ENCODE peak calls at places on chromosomes 3 and 15, in four cellular contexts. One of them, this sample, is unnamed.

GRCh38 chr15:94470492-94470891 is 239.1 kb downstream of the MCTP2 start:
- DNase-seq in H1: no peak
- DNase-seq in GM12878: no peak
- DNase-seq in K562: no peak
- DNase-seq in this sample: no peak

GRCh38 chr3:14300721-14301377 is 101.6 kb upstream of the SLC6A6 start:
- DNase-seq in GM12878: no peak
- DNase-seq in K562: no peak
- DNase-seq in H1: no peak
- DNase-seq in this sample: no peak

GRCh38 chr3:100402150-100402706 is 889 bp downstream of the LNP1 start:
- DNase-seq in K562: no peak
- DNase-seq in H1: no peak
- DNase-seq in GM12878: no peak
- DNase-seq in this sample: no peak

GRCh38 chr3:118400886-118401285 is 633.8 kb downstream of the IGSF11 start:
- DNase-seq in H1: no peak
- DNase-seq in K562: no peak
- DNase-seq in GM12878: no peak
- DNase-seq in this sample: no peak

GRCh38 chr15:93026359-93026758 is 62.7 kb downstream of the RGMA start:
- DNase-seq in GM12878: no peak
- DNase-seq in K562: no peak
- DNase-seq in H1: no peak
- DNase-seq in this sample: no peak

GRCh38 chr15:37125143-37125542 is 24.8 kb upstream of the MEIS2 start:
- DNase-seq in GM12878: no peak
- DNase-seq in K562: no peak
- DNase-seq in H1: no peak
- DNase-seq in this sample: no peak

GRCh38 chr15:55694652-55695150 is 48.3 kb downstream of the PRTG start:
- DNase-seq in K562: no peak
- DNase-seq in GM12878: peak
- DNase-seq in H1: no peak
- DNase-seq in this sample: no peak

GRCh38 chr15:40762919-40763800 is 708 bp upstream of the GCHFR start:
- DNase-seq in H1: no peak
- DNase-seq in GM12878: no peak
- DNase-seq in K562: peak
- DNase-seq in this sample: no peak

GRCh38 chr15:45023659-45024320 is 795 bp downstream of the SORD start:
- DNase-seq in GM12878: no peak
- DNase-seq in H1: no peak
- DNase-seq in K562: peak
- DNase-seq in this sample: no peak

GRCh38 chr3:182618981-182619591 is 174.2 kb upstream of the ATP11B start:
- DNase-seq in GM12878: no peak
- DNase-seq in H1: no peak
- DNase-seq in K562: no peak
- DNase-seq in this sample: peak

GRCh38 chr3:46168583-46168982 is 39.5 kb downstream of the CCR1 start:
- DNase-seq in H1: no peak
- DNase-seq in GM12878: no peak
- DNase-seq in K562: no peak
- DNase-seq in this sample: no peak

GRCh38 chr3:14319654-14320182 is 82.7 kb upstream of the SLC6A6 start:
- DNase-seq in K562: peak
- DNase-seq in H1: peak
- DNase-seq in GM12878: peak
- DNase-seq in this sample: peak

GRCh38 chr3:196232154-196232881 is 16.0 kb downstream of the SLC51A start:
- DNase-seq in H1: no peak
- DNase-seq in K562: no peak
- DNase-seq in GM12878: no peak
- DNase-seq in this sample: no peak

GRCh38 chr3:157921767-157922166 is 184.5 kb downstream of the SHOX2 start:
- DNase-seq in GM12878: no peak
- DNase-seq in K562: no peak
- DNase-seq in H1: no peak
- DNase-seq in this sample: no peak

GRCh38 chr3:135513106-135514063 is 452.1 kb upstream of the PPP2R3A start:
- DNase-seq in H1: peak
- DNase-seq in GM12878: no peak
- DNase-seq in K562: peak
- DNase-seq in this sample: peak

GRCh38 chr15:69666441-69666882 is 213.8 kb downstream of the RPLP1 start:
- DNase-seq in H1: no peak
- DNase-seq in K562: no peak
- DNase-seq in GM12878: no peak
- DNase-seq in this sample: no peak

GRCh38 chr3:79560698-79561097 is 207.1 kb downstream of the ROBO1 start:
- DNase-seq in K562: no peak
- DNase-seq in H1: no peak
- DNase-seq in GM12878: no peak
- DNase-seq in this sample: no peak

DNA sequence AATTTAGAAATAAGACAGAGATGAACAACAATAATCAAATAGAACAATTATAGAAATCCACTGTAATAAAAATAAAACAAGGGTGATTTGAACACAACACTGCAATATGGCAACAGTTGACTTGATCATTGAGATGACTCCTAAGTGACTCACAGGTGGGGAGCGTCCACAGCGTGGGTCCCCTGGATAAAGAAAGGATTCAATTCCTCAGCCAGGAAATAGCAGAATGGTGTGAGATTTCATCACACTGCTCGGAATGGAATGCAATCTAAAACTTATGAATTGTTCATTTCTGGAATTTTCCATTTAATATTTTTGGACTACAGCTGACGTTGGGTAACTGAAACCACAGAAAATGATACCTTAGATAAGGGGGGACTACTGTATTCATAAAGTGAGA is 82.0 kb downstream of the CNTN3 start:
- DNase-seq in GM12878: no peak
- DNase-seq in H1: no peak
- DNase-seq in K562: no peak
- DNase-seq in this sample: no peak
- TF ChIP-seq EGR1 in GM12878: no peak
- TF ChIP-seq EGR1 in H1: no peak
- TF ChIP-seq EGR1 in K562: no peak
- TF ChIP-seq EGR1 in this sample: no peak

GRCh38 chr3:15754047-15754446 is 43.7 kb downstream of the ANKRD28 start:
- DNase-seq in H1: no peak
- DNase-seq in GM12878: no peak
- DNase-seq in K562: no peak
- DNase-seq in this sample: no peak
- TF ChIP-seq EGR1 in H1: no peak
- TF ChIP-seq EGR1 in GM12878: no peak
- TF ChIP-seq EGR1 in K562: no peak
- TF ChIP-seq EGR1 in this sample: no peak

DNA sequence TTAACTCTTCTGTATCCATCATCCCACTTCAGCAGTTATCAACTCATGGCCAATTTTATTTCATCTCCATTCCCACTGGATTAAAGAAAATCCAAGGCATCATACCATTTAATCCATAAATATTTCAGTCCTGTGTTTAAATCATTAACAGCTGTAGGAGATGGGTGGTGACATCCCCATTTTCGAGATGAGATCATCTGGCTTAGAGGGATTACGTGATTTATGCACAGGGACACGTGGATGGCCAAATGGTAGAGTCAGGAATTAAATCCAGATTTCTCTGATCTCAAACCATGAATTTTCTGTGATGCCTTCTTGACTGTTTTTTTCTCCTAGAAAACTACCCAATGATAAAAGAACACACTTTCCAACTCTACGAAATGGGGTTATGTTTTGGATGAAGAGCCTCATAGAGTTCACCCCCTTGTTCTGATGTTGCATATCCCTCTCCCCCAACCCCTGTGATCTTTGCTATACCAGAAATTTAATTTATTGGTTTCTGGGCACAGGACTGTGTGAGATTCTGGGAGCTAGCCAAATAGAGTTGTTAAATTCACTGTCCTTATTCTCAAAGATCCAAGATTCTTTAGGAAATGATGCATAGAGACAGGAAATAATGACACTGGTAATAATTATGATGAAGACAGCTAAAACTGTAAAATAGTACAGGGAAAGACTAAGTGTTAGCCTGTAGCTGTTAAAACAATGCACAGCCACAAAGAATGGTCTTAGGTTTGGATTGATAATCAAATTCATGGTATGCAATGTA is 7.4 kb downstream of the ZNF589 start:
- DNase-seq in H1: no peak
- DNase-seq in GM12878: no peak
- DNase-seq in K562: no peak
- DNase-seq in this sample: no peak
- TF ChIP-seq EGR1 in H1: no peak
- TF ChIP-seq EGR1 in GM12878: no peak
- TF ChIP-seq EGR1 in K562: no peak
- TF ChIP-seq EGR1 in this sample: no peak

GRCh38 chr15:39181901-39182300 is 399.0 kb upstream of the THBS1 start:
- DNase-seq in H1: no peak
- DNase-seq in K562: no peak
- DNase-seq in GM12878: no peak
- DNase-seq in this sample: no peak
- TF ChIP-seq EGR1 in H1: no peak
- TF ChIP-seq EGR1 in K562: no peak
- TF ChIP-seq EGR1 in GM12878: no peak
- TF ChIP-seq EGR1 in this sample: no peak

GRCh38 chr3:19077388-19077787 is 70.9 kb upstream of the KCNH8 start:
- DNase-seq in K562: no peak
- DNase-seq in GM12878: no peak
- DNase-seq in H1: no peak
- DNase-seq in this sample: no peak
- TF ChIP-seq EGR1 in K562: no peak
- TF ChIP-seq EGR1 in GM12878: no peak
- TF ChIP-seq EGR1 in H1: no peak
- TF ChIP-seq EGR1 in this sample: no peak

GRCh38 chr3:170868577-170869239 is 1.3 kb downstream of the RPL22L1 start:
- DNase-seq in GM12878: no peak
- DNase-seq in H1: no peak
- DNase-seq in K562: no peak
- DNase-seq in this sample: no peak

GRCh38 chr3:170865209-170866094 is 4.5 kb downstream of the RPL22L1 start:
- DNase-seq in GM12878: no peak
- DNase-seq in K562: peak
- DNase-seq in H1: no peak
- DNase-seq in this sample: no peak

GRCh38 chr3:170867552-170867951 is 2.4 kb downstream of the RPL22L1 start:
- DNase-seq in K562: no peak
- DNase-seq in GM12878: no peak
- DNase-seq in H1: no peak
- DNase-seq in this sample: no peak

GRCh38 chr3:170866499-170866898 is 3.5 kb downstream of the RPL22L1 start:
- DNase-seq in H1: no peak
- DNase-seq in GM12878: no peak
- DNase-seq in K562: no peak
- DNase-seq in this sample: no peak

DNA sequence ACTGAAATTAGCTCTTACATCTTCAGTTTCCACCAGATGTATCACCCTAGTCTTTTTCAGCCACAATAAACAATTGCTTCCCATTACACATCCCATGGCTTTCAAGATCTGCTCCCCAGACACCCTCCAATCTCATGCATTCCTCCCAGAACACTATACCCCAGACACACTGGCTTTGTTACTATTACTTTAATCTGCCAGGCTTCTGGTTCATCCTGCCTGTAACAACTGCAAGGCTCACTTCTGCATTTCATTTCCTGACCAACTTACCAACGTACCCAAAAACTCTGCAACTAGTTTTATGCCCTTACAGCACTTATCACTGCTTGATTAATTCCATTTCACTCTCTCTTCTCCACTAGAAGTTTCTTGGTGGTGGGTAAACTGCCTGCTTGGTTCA is 2.9 kb downstream of the RPL22L1 start:
- DNase-seq in K562: no peak
- DNase-seq in H1: no peak
- DNase-seq in GM12878: no peak
- DNase-seq in this sample: no peak
- TF ChIP-seq EGR1 in K562: no peak
- TF ChIP-seq EGR1 in H1: no peak
- TF ChIP-seq EGR1 in GM12878: no peak
- TF ChIP-seq EGR1 in this sample: no peak

GRCh38 chr3:11499144-11499543 is 144.6 kb downstream of the VGLL4 start:
- DNase-seq in K562: no peak
- DNase-seq in H1: no peak
- DNase-seq in GM12878: no peak
- DNase-seq in this sample: no peak

GRCh38 chr3:11498174-11498573 is 145.5 kb downstream of the VGLL4 start:
- DNase-seq in H1: no peak
- DNase-seq in K562: no peak
- DNase-seq in GM12878: no peak
- DNase-seq in this sample: no peak

GRCh38 chr3:11498646-11499045 is 145.1 kb downstream of the VGLL4 start:
- DNase-seq in GM12878: no peak
- DNase-seq in H1: no peak
- DNase-seq in K562: no peak
- DNase-seq in this sample: no peak

GRCh38 chr3:11494131-11494916 is 149.4 kb downstream of the VGLL4 start:
- DNase-seq in K562: no peak
- DNase-seq in H1: no peak
- DNase-seq in GM12878: no peak
- DNase-seq in this sample: no peak

DNA sequence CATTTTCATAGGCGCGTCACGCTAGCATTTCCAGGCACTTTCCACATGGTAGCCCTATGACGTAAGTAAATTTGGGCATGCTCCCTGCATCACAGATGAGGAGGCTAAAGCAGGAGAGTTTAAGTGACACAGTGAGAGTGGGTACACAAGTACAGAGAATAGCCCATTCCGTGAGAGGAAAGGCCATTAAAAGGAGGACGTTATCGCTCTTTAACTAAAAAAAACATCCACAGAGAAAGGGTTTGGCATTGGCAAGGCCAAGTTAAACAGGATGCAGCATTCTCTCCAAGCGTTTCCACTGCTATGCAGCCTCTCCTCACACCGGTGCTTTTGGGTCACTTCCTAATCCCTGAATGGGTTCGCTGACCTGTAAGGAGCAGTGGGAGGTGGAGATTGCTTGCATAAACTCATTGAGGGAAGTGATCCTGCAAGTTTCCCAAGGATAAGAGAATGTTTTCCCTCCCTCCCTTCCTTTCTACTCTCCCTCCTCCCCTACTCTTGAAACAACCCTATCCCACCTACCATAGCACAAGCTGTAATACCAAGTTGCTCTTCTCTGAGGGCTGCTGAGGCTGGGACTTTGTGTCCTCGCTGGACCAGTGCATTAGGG is 147.7 kb downstream of the VGLL4 start:
- DNase-seq in K562: no peak
- DNase-seq in GM12878: no peak
- DNase-seq in H1: no peak
- DNase-seq in this sample: no peak
- TF ChIP-seq EGR1 in K562: no peak
- TF ChIP-seq EGR1 in GM12878: no peak
- TF ChIP-seq EGR1 in H1: no peak
- TF ChIP-seq EGR1 in this sample: no peak

GRCh38 chr3:194386066-194386465 is 13.0 kb downstream of the GP5 start:
- DNase-seq in H1: no peak
- DNase-seq in GM12878: no peak
- DNase-seq in K562: no peak
- DNase-seq in this sample: no peak
- TF ChIP-seq EGR1 in H1: no peak
- TF ChIP-seq EGR1 in GM12878: no peak
- TF ChIP-seq EGR1 in K562: no peak
- TF ChIP-seq EGR1 in this sample: no peak

This sample was measured in HCT116.